ENCODE peak calls at places on chromosomes 12 and 14, in four cellular contexts. B, G, H and Z are unnamed samples.

GRCh38 chr12:121823101-121823726 is 19.4 kb downstream of the SETD1B start:
- DNase-seq in B (peak; percentile 40), G (no peak), H (no peak), Z (no peak)

GRCh38 chr14:24938593-24938992 is 111.4 kb downstream of the STXBP6 start:
- DNase-seq in B (peak; percentile 16), G (no peak), H (no peak), Z (no peak)

GRCh38 chr12:77796775-77797174 is 33.9 kb upstream of the NAV3 start:
- DNase-seq in B (no peak), G (peak; percentile 19), H (no peak), Z (no peak)

GRCh38 chr12:122946690-122947271 is 19.5 kb downstream of the ABCB9 start:
- DNase-seq in B (no peak), G (peak; percentile 99), H (no peak), Z (no peak)

GRCh38 chr12:5522358-5523335 is 90.7 kb downstream of the NTF3 start:
- DNase-seq in B (no peak), G (no peak), H (no peak), Z (no peak)

GRCh38 chr14:89277229-89277628 is 139.8 kb downstream of the FOXN3 start:
- DNase-seq in B (no peak), G (no peak), H (no peak), Z (no peak)

GRCh38 chr12:81077329-81077685 is 572 bp upstream of the ACSS3 start:
- DNase-seq in B (peak; percentile 91), G (peak; percentile 23), H (no peak), Z (no peak)

GRCh38 chr14:53365516-53366130 is 212.5 kb upstream of the DDHD1 start:
- DNase-seq in B (no peak), G (no peak), H (no peak), Z (no peak)

GRCh38 chr14:91367173-91368171 is 50.1 kb downstream of the CCDC88C start:
- DNase-seq in B (no peak), G (no peak), H (no peak), Z (no peak)

GRCh38 chr12:108689314-108690190 is 41.8 kb downstream of the CORO1C start:
- DNase-seq in B (no peak), G (no peak), H (no peak), Z (peak; percentile 38)

GRCh38 chr14:103534576-103535061 is 5.6 kb downstream of the TRMT61A start:
- DNase-seq in B (no peak), G (no peak), H (no peak), Z (no peak)

GRCh38 chr14:97459180-97459579 is 662.0 kb downstream of the VRK1 start:
- DNase-seq in B (peak; percentile 17), G (no peak), H (no peak), Z (no peak)

GRCh38 chr12:132154341-132154761 is 10.1 kb downstream of the NOC4L start:
- DNase-seq in B (no peak), G (no peak), H (no peak), Z (peak; percentile 49)

GRCh38 chr14:95452176-95452889 is 64.1 kb downstream of the SYNE3 start:
- DNase-seq in B (peak; percentile 65), G (peak; percentile 39), H (no peak), Z (peak; percentile 51)

GRCh38 chr12:74885775-74886174 is 323.9 kb downstream of the KCNC2 start:
- DNase-seq in B (no peak), G (no peak), H (no peak), Z (no peak)

GRCh38 chr14:102019141-102019540 is 54.8 kb downstream of the DYNC1H1 start:
- DNase-seq in B (no peak), G (no peak), H (no peak), Z (no peak)

GRCh38 chr12:98861232-98861631 is 216.1 kb downstream of the APAF1 start:
- DNase-seq in B (peak; percentile 23), G (no peak), H (no peak), Z (peak; percentile 30)

GRCh38 chr12:69873429-69873828 is 48.4 kb downstream of the MYRFL start:
- DNase-seq in B (no peak), G (no peak), H (no peak), Z (no peak)

GRCh38 chr14:93234798-93235197 is 27.7 kb downstream of the UBR7 start:
- DNase-seq in B (no peak), G (peak; percentile 81), H (no peak), Z (no peak)

GRCh38 chr12:129701536-129702165 is 202.2 kb downstream of the TMEM132D start:
- DNase-seq in B (peak; percentile 2), G (no peak), H (no peak), Z (no peak)

GRCh38 chr14:53304726-53305381 is 151.7 kb upstream of the DDHD1 start:
- DNase-seq in B (no peak), G (no peak), H (no peak), Z (no peak)

GRCh38 chr14:94051115-94051514 is 25.0 kb downstream of the OTUB2 start:
- DNase-seq in B (peak; percentile 56), G (peak; percentile 38), H (no peak), Z (peak; percentile 27)

GRCh38 chr12:79547044-79547734 is 143.6 kb downstream of the PAWR start:
- DNase-seq in B (peak; percentile 98), G (peak; percentile 53), H (no peak), Z (no peak)

GRCh38 chr14:83006071-83006670 is 1472.5 kb upstream of the SEL1L start:
- DNase-seq in B (no peak), G (no peak), H (no peak), Z (peak; percentile 45)

GRCh38 chr14:58362798-58363412 is 32.8 kb upstream of the TOMM20L start:
- DNase-seq in B (peak; percentile 47), G (peak; percentile 7), H (no peak), Z (peak; percentile 48)

GRCh38 chr12:65895759-65896656 is 71.7 kb downstream of the HMGA2 start:
- DNase-seq in B (peak; percentile 88), G (no peak), H (no peak), Z (no peak)

GRCh38 chr14:35287481-35288013 is 4.6 kb upstream of the PSMA6 start:
- DNase-seq in B (no peak), G (no peak), H (no peak), Z (no peak)

GRCh38 chr12:22481557-22482104 is 62.7 kb downstream of the C2CD5 start:
- DNase-seq in B (no peak), G (no peak), H (no peak), Z (no peak)